ENCODE peak calls at places on chromosomes 5 and 9, in eight cellular contexts. T is keratinocyte; P is CD8-positive, alpha-beta T cell; W is astrocyte of the spinal cord; H is Caco-2; S is neural progenitor cell; B is mesenchymal stem cell; D is lower lobe of right lung. N is an unnamed sample.

GRCh38 chr9:83238871-83239624 is 176.1 kb upstream of the RASEF start:
- DNase-seq in T (no peak), P (no peak), W (no peak), H (no peak), S (no peak), B (peak), D (no peak), N (peak)

GRCh38 chr9:94894111-94894699 is 167.7 kb downstream of the AOPEP start:
- DNase-seq in T (no peak), P (no peak), W (no peak), H (no peak), S (no peak), B (no peak), D (no peak), N (no peak)

GRCh38 chr9:108467653-108468324 is 388.0 kb downstream of the ACTL7B start:
- DNase-seq in T (no peak), P (no peak), W (no peak), H (no peak), S (no peak), B (peak), D (no peak), N (peak)

GRCh38 chr5:95261369-95262175 is 23.3 kb downstream of the MCTP1 start:
- DNase-seq in T (no peak), P (no peak), W (peak), H (peak), S (no peak), B (peak), D (peak), N (peak)

GRCh38 chr5:83077662-83078261 is 415 bp downstream of the XRCC4 start:
- DNase-seq in T (no peak), P (no peak), W (no peak), H (peak), S (peak), B (peak), D (no peak), N (peak)

GRCh38 chr5:86879086-86879485 is 261.3 kb downstream of the COX7C start:
- DNase-seq in T (no peak), P (no peak), W (no peak), H (no peak), S (no peak), B (no peak), D (no peak), N (no peak)

GRCh38 chr9:117284414-117284813 is 130.4 kb downstream of the ASTN2 start:
- DNase-seq in T (no peak), P (no peak), W (no peak), H (no peak), S (no peak), B (no peak), D (no peak), N (no peak)

GRCh38 chr5:59596586-59597348 is 296.8 kb downstream of the PDE4D start:
- DNase-seq in T (no peak), P (no peak), W (peak), H (no peak), S (no peak), B (peak), D (no peak), N (peak)

GRCh38 chr9:127347831-127348699 is 48.9 kb upstream of the SLC2A8 start:
- DNase-seq in T (no peak), P (no peak), W (peak), H (no peak), S (no peak), B (peak), D (no peak), N (peak)

GRCh38 chr9:107137495-107138202 is 145.4 kb upstream of the RAD23B start:
- DNase-seq in T (no peak), P (no peak), W (peak), H (peak), S (peak), B (peak), D (no peak), N (peak)

GRCh38 chr5:60489856-60490255 is 210.1 kb downstream of the DEPDC1B start:
- DNase-seq in T (no peak), P (no peak), W (no peak), H (no peak), S (no peak), B (no peak), D (no peak), N (no peak)

GRCh38 chr5:65171645-65172044 is 310.1 kb downstream of the ADAMTS6 start:
- DNase-seq in T (no peak), P (no peak), W (no peak), H (no peak), S (no peak), B (no peak), D (no peak), N (no peak)

GRCh38 chr9:130334915-130335314 is 69.4 kb downstream of the HMCN2 start:
- DNase-seq in T (no peak), P (no peak), W (no peak), H (no peak), S (no peak), B (no peak), D (no peak), N (no peak)

GRCh38 chr5:172453206-172453985 is 929 bp downstream of the SH3PXD2B start:
- DNase-seq in T (no peak), P (no peak), W (peak), H (peak), S (peak), B (peak), D (no peak), N (peak)

GRCh38 chr9:85040806-85041575 is 371.5 kb downstream of the NTRK2 start:
- DNase-seq in T (no peak), P (no peak), W (peak), H (no peak), S (no peak), B (no peak), D (no peak), N (no peak)

GRCh38 chr5:35758151-35758724 is 98.5 kb upstream of the IL7R start:
- DNase-seq in T (no peak), P (no peak), W (no peak), H (no peak), S (no peak), B (no peak), D (no peak), N (no peak)

GRCh38 chr9:127033784-127034183 is 88.7 kb downstream of the ANGPTL2 start:
- DNase-seq in T (no peak), P (no peak), W (peak), H (no peak), S (no peak), B (no peak), D (no peak), N (peak)

DNA sequence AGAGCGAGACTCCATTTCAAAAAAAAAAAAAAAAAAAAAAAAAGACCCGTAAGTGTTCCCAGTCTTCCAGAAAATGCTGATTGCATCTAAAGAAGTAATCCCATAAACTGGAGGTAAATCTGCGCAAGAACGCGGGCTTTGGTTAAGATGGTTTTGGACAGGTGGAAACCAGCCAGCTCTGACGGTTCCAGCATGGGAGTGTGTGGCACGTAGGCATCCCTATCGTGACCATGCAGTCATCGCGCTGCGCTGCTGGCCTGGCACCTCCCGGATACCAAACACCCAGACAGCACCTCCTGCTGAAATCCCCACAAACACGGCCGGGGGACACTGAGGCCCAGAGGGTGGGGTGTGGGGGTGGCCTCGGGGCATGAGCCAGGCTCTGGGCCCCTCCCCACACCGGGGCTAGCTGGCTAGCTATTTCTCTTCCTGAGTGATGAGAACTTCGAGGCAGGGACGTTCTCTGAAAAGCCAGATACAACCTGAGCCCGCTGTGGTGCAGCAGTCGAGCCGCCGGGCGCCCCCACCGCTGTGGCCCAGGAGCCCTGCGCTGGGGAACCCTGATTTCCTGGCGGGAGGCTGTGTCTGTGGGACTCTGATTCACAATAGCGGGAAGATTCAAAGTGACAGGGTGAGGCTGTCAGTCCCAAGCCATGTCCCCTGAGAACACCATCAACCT is 32.2 kb upstream of the NOTCH1 start:
- DNase-seq in T (no peak), P (no peak), W (no peak), H (no peak), S (no peak), B (no peak), D (no peak), N (no peak)
- H3K4me3 ChIP-seq in T (no peak), P (no peak), W (no peak), H (no peak), S (no peak), B (no peak), D (no peak), N (no peak)

GRCh38 chr5:173590436-173591299 is 25.8 kb downstream of the BOD1 start:
- DNase-seq in T (no peak), P (no peak), W (no peak), H (no peak), S (no peak), B (no peak), D (no peak), N (no peak)
- H3K4me3 ChIP-seq in T (no peak), P (no peak), W (no peak), H (no peak), S (no peak), B (no peak), D (no peak), N (no peak)

DNA sequence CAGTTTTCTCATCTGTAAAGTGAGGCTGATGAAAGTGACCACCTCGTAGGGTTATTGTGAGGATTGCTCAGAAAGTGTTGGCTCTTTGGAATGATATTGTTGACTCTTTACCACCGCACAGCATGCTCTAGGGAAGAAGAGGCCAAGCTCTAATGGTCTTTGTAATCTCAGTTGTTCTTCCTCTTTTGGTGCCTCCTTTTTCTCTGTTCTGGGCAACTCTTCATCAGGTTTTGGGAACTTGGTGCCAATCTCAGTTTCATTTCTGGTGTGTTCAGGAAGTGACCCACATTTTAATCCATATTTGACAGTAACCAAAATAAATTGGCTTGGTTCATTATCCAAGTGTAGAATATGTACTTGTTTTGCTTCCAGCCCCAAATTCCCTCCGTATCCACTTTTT is 25.1 kb downstream of the ARHGAP26 start:
- DNase-seq in T (no peak), P (no peak), W (no peak), H (no peak), S (no peak), B (no peak), D (no peak), N (no peak)
- H3K4me3 ChIP-seq in T (no peak), P (no peak), W (no peak), H (no peak), S (no peak), B (no peak), D (no peak), N (no peak)

DNA sequence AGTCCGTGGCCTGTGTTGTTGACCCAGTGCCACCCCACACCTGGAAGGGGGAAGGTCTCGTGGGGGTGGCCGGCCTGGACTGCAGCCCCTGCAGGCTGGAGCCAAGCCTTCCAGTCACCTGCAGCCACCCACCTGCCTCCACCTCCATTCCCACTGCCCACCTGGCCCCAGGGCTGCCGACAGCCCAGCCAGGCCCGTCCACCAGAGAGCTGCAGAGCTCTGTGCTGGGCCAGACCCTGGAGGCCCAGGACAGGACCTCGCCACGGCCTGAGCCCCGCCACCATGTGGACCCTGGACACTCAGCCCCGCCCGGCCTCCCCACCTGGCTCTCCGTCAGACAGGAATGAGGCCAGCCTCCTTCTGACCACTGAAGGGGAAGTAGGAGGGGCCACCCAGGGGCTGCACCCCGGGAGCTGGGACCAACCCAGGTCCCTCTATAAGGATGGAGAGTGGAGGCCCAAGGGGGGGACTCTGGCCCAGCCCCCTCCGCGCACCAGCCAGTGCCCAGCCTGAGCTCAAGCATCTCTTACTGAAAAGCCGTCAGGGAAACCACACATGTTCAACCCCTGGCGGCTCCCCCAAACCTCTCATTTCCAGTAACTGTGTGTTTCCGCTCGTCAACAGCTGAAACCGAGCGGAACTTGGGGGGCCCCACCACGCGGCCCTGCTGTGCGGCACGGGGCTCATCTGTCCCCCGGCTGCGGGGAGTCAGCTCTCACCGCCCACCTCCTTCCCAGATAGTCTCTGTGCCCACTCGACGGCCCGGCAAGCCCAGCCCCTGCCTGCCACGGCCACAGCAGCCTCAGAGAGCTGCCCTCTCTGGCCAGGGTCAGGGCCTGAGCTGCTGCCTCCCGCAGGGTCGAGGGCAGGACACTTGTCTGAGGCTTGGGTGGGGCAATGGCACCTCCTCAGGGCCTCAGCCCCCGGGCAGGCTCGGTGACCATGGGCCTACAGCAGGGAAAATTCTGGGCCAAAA is 12.8 kb downstream of the NOTCH1 start:
- DNase-seq in T (no peak), P (peak), W (no peak), H (no peak), S (no peak), B (no peak), D (no peak), N (no peak)
- H3K4me3 ChIP-seq in T (no peak), P (peak), W (no peak), H (no peak), S (no peak), B (no peak), D (peak), N (no peak)

GRCh38 chr9:37908698-37909186 is 4.8 kb upstream of the SLC25A51 start:
- DNase-seq in T (no peak), P (no peak), W (peak), H (peak), S (no peak), B (peak), D (no peak), N (peak)

GRCh38 chr9:37908283-37908682 is 4.4 kb upstream of the SLC25A51 start:
- DNase-seq in T (no peak), P (no peak), W (no peak), H (no peak), S (no peak), B (no peak), D (no peak), N (no peak)

GRCh38 chr9:37910271-37910670 is 6.3 kb upstream of the SLC25A51 start:
- DNase-seq in T (no peak), P (no peak), W (no peak), H (no peak), S (no peak), B (no peak), D (no peak), N (no peak)

GRCh38 chr9:37911271-37911681 is 7.3 kb upstream of the SLC25A51 start:
- DNase-seq in T (no peak), P (no peak), W (peak), H (no peak), S (no peak), B (no peak), D (no peak), N (peak)

GRCh38 chr9:37909326-37909725 is 5.4 kb upstream of the SLC25A51 start:
- DNase-seq in T (no peak), P (no peak), W (no peak), H (no peak), S (no peak), B (no peak), D (no peak), N (no peak)
- H3K4me3 ChIP-seq in T (no peak), P (no peak), W (no peak), H (no peak), S (no peak), B (no peak), D (no peak), N (no peak)

GRCh38 chr9:97562542-97562941 is 61.1 kb downstream of the TMOD1 start:
- DNase-seq in T (no peak), P (no peak), W (no peak), H (no peak), S (no peak), B (no peak), D (no peak), N (no peak)

GRCh38 chr9:97560154-97560553 is 58.7 kb downstream of the TMOD1 start:
- DNase-seq in T (no peak), P (no peak), W (no peak), H (no peak), S (no peak), B (no peak), D (no peak), N (no peak)

GRCh38 chr9:97563458-97564135 is 62.1 kb downstream of the TMOD1 start:
- DNase-seq in T (no peak), P (no peak), W (no peak), H (no peak), S (no peak), B (no peak), D (no peak), N (no peak)

GRCh38 chr9:97560851-97561250 is 59.4 kb downstream of the TMOD1 start:
- DNase-seq in T (no peak), P (no peak), W (no peak), H (no peak), S (no peak), B (no peak), D (no peak), N (no peak)

GRCh38 chr9:97561501-97561900 is 60.0 kb downstream of the TMOD1 start:
- DNase-seq in T (no peak), P (no peak), W (no peak), H (no peak), S (no peak), B (no peak), D (no peak), N (no peak)
- H3K4me3 ChIP-seq in T (no peak), P (no peak), W (no peak), H (no peak), S (no peak), B (no peak), D (no peak), N (no peak)

DNA sequence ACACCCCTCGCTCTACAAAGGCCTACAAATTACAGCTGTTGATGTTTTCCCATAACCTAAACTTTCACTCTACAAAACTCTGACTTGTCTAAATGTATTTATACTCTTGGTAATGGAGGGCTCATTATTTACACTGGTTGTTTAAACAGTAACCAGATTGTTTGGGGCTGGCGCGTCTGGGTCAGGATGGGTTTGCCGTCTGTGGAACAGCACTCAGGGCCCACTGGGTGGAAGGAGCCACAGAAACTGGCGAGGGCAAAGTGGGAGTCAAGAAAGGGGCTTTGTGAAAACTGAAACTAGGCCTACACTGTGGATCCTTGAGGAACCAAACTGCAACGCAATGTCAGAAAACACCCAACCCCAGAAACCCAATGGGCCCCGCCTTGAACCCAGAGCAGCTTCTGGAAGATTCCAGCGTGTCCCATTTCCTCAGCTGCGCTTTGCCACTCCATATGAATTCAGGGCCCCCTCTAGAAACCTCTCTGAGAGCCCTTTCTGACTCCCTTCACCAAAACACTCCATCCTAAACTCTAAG is 136.7 kb downstream of the ROR2 start:
- DNase-seq in T (no peak), P (no peak), W (no peak), H (no peak), S (no peak), B (peak), D (no peak), N (no peak)
- H3K4me3 ChIP-seq in T (no peak), P (no peak), W (no peak), H (no peak), S (no peak), B (no peak), D (no peak), N (no peak)

DNA sequence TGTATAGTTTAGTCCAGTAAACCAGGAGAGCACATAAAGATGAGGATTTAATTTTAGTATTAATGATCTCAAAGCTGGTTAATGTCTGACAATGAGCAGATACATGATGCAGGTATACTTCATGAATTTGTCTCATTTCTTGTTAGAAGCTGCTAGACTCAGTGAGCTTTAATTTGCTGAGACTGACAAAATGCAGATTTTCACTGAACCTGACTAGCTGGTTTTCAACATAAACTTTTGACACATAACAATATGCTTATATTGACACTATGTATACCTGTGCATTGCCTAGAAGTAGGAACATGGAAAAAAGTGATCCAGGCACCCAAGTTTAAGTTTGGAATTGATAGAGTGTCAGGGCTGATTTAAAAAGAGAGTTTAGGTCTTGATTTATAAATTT is 10.8 kb downstream of the UBLCP1 start:
- DNase-seq in T (no peak), P (no peak), W (no peak), H (no peak), S (no peak), B (no peak), D (no peak), N (no peak)
- H3K4me3 ChIP-seq in T (no peak), P (no peak), W (no peak), H (no peak), S (no peak), B (no peak), D (no peak), N (no peak)